ENCODE peak calls at places on chromosomes 5 and 9, in five cellular contexts. M is Panc1, R is heart left ventricle, X is IMR-90, G is psoas muscle. D is an unnamed sample.

GRCh38 chr9:84945878-84946538 is 276.5 kb downstream of the NTRK2 start:
- DNase-seq in M (no peak), R (no peak), X (no peak), G (no peak), D (no peak)

GRCh38 chr9:136712690-136713554 is 550 bp downstream of the DIPK1B start:
- DNase-seq in M (no peak), R (no peak), X (no peak), G (no peak), D (no peak)

GRCh38 chr9:16879416-16879815 is 8.9 kb upstream of the BNC2 start:
- DNase-seq in M (no peak), R (no peak), X (peak; percentile 42), G (no peak), D (no peak)

GRCh38 chr5:124584991-124585715 is 161.3 kb downstream of the ZNF608 start:
- DNase-seq in M (no peak), R (no peak), X (peak; percentile 31), G (no peak), D (no peak)

GRCh38 chr9:130461218-130461630 is 16.5 kb downstream of the ASS1 start:
- DNase-seq in M (peak; percentile 12), R (peak; percentile 48), X (peak; percentile 12), G (peak; percentile 83), D (no peak)

GRCh38 chr5:40221796-40222195 is 457.9 kb upstream of the PTGER4 start:
- DNase-seq in M (no peak), R (no peak), X (peak; percentile 93), G (no peak), D (peak; percentile 83)

GRCh38 chr5:103587185-103587748 is 24.7 kb upstream of the NUDT12 start:
- DNase-seq in M (no peak), R (no peak), X (peak; percentile 17), G (no peak), D (no peak)

GRCh38 chr9:15738011-15738410 is 185.2 kb downstream of the CCDC171 start:
- DNase-seq in M (no peak), R (no peak), X (no peak), G (no peak), D (no peak)

GRCh38 chr5:43485406-43485805 is 1.7 kb upstream of the TMEM267 start:
- DNase-seq in M (no peak), R (no peak), X (peak; percentile 1), G (no peak), D (no peak)

GRCh38 chr9:86445636-86446035 is 91.4 kb upstream of the TUT7 start:
- DNase-seq in M (no peak), R (no peak), X (peak; percentile 52), G (no peak), D (no peak)

GRCh38 chr9:77403244-77403643 is 225.9 kb downstream of the VPS13A start:
- DNase-seq in M (no peak), R (no peak), X (peak; percentile 12), G (no peak), D (no peak)

GRCh38 chr5:116528519-116529234 is 45.9 kb downstream of the SEMA6A start:
- DNase-seq in M (no peak), R (no peak), X (no peak), G (no peak), D (no peak)

GRCh38 chr9:88766778-88767503 is 224.3 kb upstream of the S1PR3 start:
- DNase-seq in M (no peak), R (no peak), X (peak; percentile 86), G (no peak), D (peak; percentile 65)

GRCh38 chr5:133254803-133255202 is 203.0 kb downstream of the HSPA4 start:
- DNase-seq in M (no peak), R (no peak), X (no peak), G (no peak), D (no peak)

GRCh38 chr5:135462304-135462703 is 10.2 kb upstream of the TIFAB start:
- DNase-seq in M (no peak), R (no peak), X (peak; percentile 42), G (no peak), D (no peak)

GRCh38 chr5:14405706-14406553 is 175.7 kb upstream of the OTULINL start:
- DNase-seq in M (no peak), R (no peak), X (no peak), G (no peak), D (no peak)

GRCh38 chr5:127577458-127577857 is 60.0 kb downstream of the PRRC1 start:
- DNase-seq in M (no peak), R (no peak), X (peak; percentile 20), G (no peak), D (no peak)

GRCh38 chr5:124528838-124529237 is 217.6 kb downstream of the ZNF608 start:
- DNase-seq in M (no peak), R (no peak), X (peak; percentile 25), G (no peak), D (no peak)

GRCh38 chr5:60959156-60959555 is 14.2 kb downstream of the NDUFAF2 start:
- DNase-seq in M (no peak), R (no peak), X (peak; percentile 40), G (no peak), D (no peak)

GRCh38 chr5:142109356-142110045 is 922 bp downstream of the NDFIP1 start:
- DNase-seq in M (no peak), R (no peak), X (peak; percentile 15), G (no peak), D (no peak)

GRCh38 chr9:37405350-37405749 is 17.1 kb upstream of the GRHPR start:
- DNase-seq in M (no peak), R (no peak), X (no peak), G (no peak), D (no peak)

GRCh38 chr9:20872340-20872977 is 159.0 kb downstream of the HACD4 start:
- DNase-seq in M (no peak), R (no peak), X (peak; percentile 93), G (no peak), D (peak; percentile 42)

GRCh38 chr5:22560115-22560514 is 293.0 kb downstream of the CDH12 start:
- DNase-seq in M (no peak), R (no peak), X (peak; percentile 97), G (no peak), D (peak; percentile 5)

GRCh38 chr5:135046661-135047346 is 12.8 kb upstream of the PITX1 start:
- DNase-seq in M (no peak), R (no peak), X (no peak), G (peak; percentile 39), D (no peak)

GRCh38 chr9:21680590-21680989 is 121.8 kb upstream of the MTAP start:
- DNase-seq in M (no peak), R (no peak), X (no peak), G (no peak), D (no peak)

GRCh38 chr5:172904643-172905345 is 54.4 kb upstream of the RPL26L1 start:
- DNase-seq in M (no peak), R (peak; percentile 90), X (peak; percentile 84), G (peak; percentile 79), D (peak; percentile 89)

GRCh38 chr9:98401140-98402025 is 145.9 kb upstream of the TBC1D2 start:
- DNase-seq in M (no peak), R (no peak), X (peak; percentile 12), G (no peak), D (no peak)

DNA sequence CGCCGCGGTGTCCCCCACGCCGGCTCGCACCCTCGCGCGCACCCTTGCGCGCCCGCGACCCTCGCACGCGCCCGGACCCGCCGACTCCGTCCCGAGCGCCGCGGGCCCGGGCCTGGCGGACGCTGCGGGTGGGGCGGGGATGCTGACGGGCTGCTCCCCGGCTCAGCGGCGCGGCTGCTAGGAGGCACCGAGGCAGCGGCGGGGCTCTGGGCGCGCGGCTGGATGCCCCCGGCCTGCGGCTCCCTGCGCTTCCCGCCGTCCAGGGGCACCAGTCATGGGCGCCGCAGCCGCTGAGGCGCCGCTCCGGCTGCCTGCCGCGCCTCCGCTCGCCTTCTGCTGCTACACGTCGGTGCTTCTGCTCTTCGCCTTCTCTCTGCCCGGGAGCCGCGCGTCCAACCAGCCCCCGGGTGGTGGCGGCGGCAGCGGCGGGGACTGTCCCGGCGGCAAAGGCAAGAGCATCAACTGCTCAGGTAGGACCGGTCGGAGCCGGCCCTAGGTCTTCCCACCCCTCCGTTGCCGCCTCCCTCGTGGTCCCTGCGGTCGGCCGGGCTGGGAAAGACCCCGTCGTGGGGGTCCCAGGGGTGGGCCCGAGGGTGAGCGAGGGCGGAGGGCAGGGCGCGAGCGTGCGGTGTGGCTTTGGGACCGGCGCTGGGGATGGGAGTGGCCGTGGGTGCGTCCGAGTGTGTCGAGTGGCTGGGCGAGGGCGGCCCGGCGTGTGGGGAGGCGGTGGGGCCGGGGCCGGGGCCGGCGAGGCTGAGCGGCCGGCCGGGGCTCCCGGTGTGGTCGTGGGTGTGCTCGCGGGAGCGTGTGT is 527 bp downstream of the TMEFF1 start:
- DNase-seq in M (no peak), R (no peak), X (peak; percentile 29), G (peak; percentile 53), D (no peak)
- H3K4me3 ChIP-seq in M (peak overlapping the region; percentile 58), R (peak overlapping the region; percentile 48), X (peak overlapping the region; percentile 90), G (peak overlapping the region; percentile 83), D (peak overlapping the region; percentile 70)

GRCh38 chr5:154862766-154863165 is 4.3 kb downstream of the CNOT8 start:
- DNase-seq in M (no peak), R (no peak), X (no peak), G (no peak), D (no peak)

GRCh38 chr5:154863291-154864080 is 5.1 kb downstream of the CNOT8 start:
- DNase-seq in M (no peak), R (no peak), X (no peak), G (no peak), D (no peak)

GRCh38 chr5:154865466-154866184 is 7.2 kb downstream of the CNOT8 start:
- DNase-seq in M (no peak), R (no peak), X (no peak), G (no peak), D (no peak)

GRCh38 chr5:154868702-154869101 is 10.3 kb downstream of the CNOT8 start:
- DNase-seq in M (no peak), R (no peak), X (peak; percentile 8), G (peak; percentile 63), D (no peak)

GRCh38 chr5:154866841-154867240 is 8.4 kb downstream of the CNOT8 start:
- DNase-seq in M (no peak), R (no peak), X (peak; percentile 26), G (no peak), D (no peak)
- H3K36me3 ChIP-seq in M (peaks cover 12% of the 10 kb centered on the region), R (peaks cover 89% of the 10 kb centered on the region), X (peaks cover 25% of the 10 kb centered on the region), G (peaks cover 82% of the 10 kb centered on the region), D (peaks cover 3% of the 10 kb centered on the region)

DNA sequence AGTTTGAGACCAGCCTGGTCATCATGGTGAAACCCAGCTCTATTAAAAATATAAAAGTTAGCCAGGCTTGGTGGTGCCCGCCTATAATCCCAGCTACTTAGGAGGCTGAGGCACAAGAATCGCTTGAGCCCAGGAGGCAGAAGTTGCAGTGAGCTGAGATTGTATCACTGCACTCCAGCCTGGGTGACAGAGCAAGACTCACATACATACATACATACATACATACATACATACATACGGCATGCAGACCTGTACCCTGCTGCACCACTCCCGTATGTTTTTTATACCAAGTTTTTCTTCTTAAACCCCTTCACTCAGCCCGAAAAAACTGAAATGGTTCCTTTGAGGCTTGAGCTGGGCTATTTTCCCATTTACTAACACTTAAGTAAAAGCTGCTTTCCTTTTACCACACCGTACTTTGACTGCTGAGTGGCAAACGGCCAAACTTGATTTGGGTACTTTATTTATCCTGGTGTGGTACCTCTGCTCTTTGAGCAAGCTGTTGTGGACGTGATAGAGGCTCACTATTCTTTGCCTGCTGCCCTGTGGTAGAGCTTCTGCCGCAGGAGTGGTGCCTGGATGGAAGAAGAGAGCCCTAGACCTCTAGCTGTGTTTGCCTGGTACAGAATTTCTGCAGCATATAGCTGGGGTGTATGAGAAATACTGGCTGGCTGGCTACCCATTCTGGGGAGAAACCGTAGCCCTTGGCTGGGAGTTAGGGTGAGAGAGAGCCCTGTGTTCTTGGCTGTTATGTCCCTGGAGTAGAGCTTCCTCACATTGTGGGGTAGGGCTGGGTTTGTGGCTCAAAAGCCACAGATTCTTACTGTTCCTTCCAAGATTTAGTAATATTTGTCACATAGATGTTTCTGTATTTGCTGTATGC is 19.4 kb downstream of the IPO11 start:
- DNase-seq in M (no peak), R (peak; percentile 36), X (no peak), G (no peak), D (no peak)
- H3K4me3 ChIP-seq in M (no peak overlapping the region), R (no peak overlapping the region), X (no peak overlapping the region), G (no peak overlapping the region), D (no peak overlapping the region)

GRCh38 chr9:134434896-134435506 is 108.7 kb downstream of the RXRA start:
- DNase-seq in M (no peak), R (peak; percentile 96), X (peak; percentile 97), G (peak; percentile 98), D (peak; percentile 94)
- H3K36me3 ChIP-seq in M (no peaks in the 10 kb centered on the region), R (peaks cover 56% of the 10 kb centered on the region), X (peaks cover 27% of the 10 kb centered on the region), G (peaks cover 49% of the 10 kb centered on the region), D (no peaks in the 10 kb centered on the region)

D was measured in kidney epithelial cell.